ENCODE peak calls at places on chromosome 17, in four cellular contexts. O is tibial artery, Y is OCI-LY7, I is fibroblast of lung. F is an unnamed sample.

GRCh38 chr17:68346448-68346847 is 55.2 kb downstream of the ARSG start:
- DNase-seq in Y (peak; percentile 99), I (no peak), O (peak; percentile 27), F (no peak)

GRCh38 chr17:80892019-80892855 is 99.4 kb upstream of the CHMP6 start:
- DNase-seq in I (peak; percentile 97), O (peak; percentile 80), Y (no peak), F (peak; percentile 35)

GRCh38 chr17:7803981-7804380 is 30.0 kb upstream of the KDM6B start:
- DNase-seq in I (no peak), O (no peak), Y (no peak), F (no peak)

GRCh38 chr17:72122668-72123495 is 2.1 kb downstream of the SOX9 start:
- DNase-seq in Y (no peak), I (peak; percentile 77), O (peak; percentile 35), F (no peak)

GRCh38 chr17:2691069-2691871 is 20.3 kb downstream of the CLUH start:
- DNase-seq in Y (no peak), I (no peak), O (peak; percentile 17), F (peak; percentile 11)

GRCh38 chr17:32508926-32509325 is 22.1 kb downstream of the CDK5R1 start:
- DNase-seq in I (no peak), O (no peak), Y (no peak), F (no peak)

GRCh38 chr17:50129946-50130777 is at the start of gene SAMD14:
- DNase-seq in I (no peak), Y (no peak), O (no peak), F (no peak)

GRCh38 chr17:74591503-74591902 is 580 bp downstream of the CD300LD start:
- DNase-seq in Y (no peak), I (no peak), O (no peak), F (no peak)

GRCh38 chr17:77247048-77247541 is 106.3 kb downstream of the SEC14L1 start:
- DNase-seq in I (peak; percentile 71), O (peak; percentile 67), Y (peak; percentile 91), F (peak; percentile 91)

GRCh38 chr17:21283482-21284318 is 811 bp upstream of the MAP2K3 start:
- DNase-seq in O (peak; percentile 45), I (peak; percentile 58), Y (no peak), F (peak; percentile 70)

GRCh38 chr17:17890773-17891759 is 54.3 kb upstream of the SREBF1 start:
- DNase-seq in I (peak; percentile 80), Y (peak; percentile 43), O (no peak), F (no peak)

GRCh38 chr17:82258555-82258954 is 14.9 kb downstream of the CSNK1D start:
- DNase-seq in O (no peak), I (no peak), Y (no peak), F (no peak)

DNA sequence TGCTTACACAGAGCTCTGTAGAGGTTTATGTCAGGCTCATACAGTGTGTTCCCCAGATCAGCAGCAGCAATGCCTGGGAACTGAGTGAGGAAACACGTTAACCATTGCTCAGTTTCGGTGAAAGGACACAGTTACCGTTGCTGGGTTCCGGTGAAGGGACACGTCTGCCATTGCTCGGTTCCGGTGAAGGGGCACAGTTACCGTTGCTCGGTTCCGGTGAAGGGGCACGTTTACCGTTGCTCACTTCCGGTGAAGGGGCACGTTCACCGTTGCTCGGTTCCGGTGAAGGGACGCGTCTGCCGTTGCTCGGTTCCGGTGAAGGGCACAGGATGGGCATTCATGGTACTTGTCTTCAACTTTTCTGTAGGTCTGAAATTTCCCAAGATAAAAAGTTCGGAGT is 81.7 kb downstream of the MRM3 start:
- DNase-seq in Y (no peak), O (no peak), I (no peak), F (no peak)
- H3K4me3 ChIP-seq in Y (no peak overlapping the region), O (no peak overlapping the region), I (no peak overlapping the region), F (no peak overlapping the region)

DNA sequence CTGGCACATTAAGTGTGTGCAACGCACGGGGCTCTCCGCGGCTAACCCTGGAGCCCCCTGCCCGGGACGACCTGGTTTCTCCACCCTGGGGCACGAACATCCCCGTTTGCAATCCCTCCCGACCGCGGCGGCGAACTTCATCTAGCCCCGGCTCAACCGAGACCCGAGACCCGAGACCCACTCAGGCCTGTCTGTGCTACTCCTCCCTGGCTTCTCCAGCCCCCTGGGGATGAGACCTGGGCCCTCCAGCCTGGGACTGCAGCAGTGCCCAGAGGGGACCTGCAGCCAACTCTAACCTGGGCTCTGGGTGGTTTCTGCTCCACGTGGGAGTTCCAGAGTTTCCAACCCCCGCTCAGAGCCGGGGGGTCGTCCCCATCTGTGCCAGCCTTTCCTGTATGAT is 73.5 kb downstream of the TIMM22 start:
- DNase-seq in Y (no peak), O (no peak), I (no peak), F (no peak)
- H3K36me3 ChIP-seq in Y (peaks cover 72% of the 10 kb centered on the region), O (peaks cover 84% of the 10 kb centered on the region), I (peaks cover 9% of the 10 kb centered on the region), F (no peaks in the 10 kb centered on the region)

GRCh38 chr17:3916825-3917224 is 560 bp upstream of the P2RX1 start:
- DNase-seq in O (no peak), Y (no peak), I (no peak), F (no peak)

GRCh38 chr17:3917391-3917931 is 1.2 kb upstream of the P2RX1 start:
- DNase-seq in Y (no peak), O (no peak), I (peak; percentile 47), F (peak; percentile 87)

GRCh38 chr17:3915642-3916012 is 638 bp downstream of the P2RX1 start:
- DNase-seq in Y (no peak), O (no peak), I (no peak), F (no peak)

GRCh38 chr17:3914319-3914685 is 2.0 kb downstream of the P2RX1 start:
- DNase-seq in I (no peak), O (no peak), Y (peak; percentile 91), F (no peak)

GRCh38 chr17:3916013-3916696 is at the start of gene P2RX1:
- DNase-seq in I (no peak), O (peak; percentile 55), Y (peak; percentile 43), F (no peak)
- H3K4me3 ChIP-seq in I (no peak within 1 kb of the TSS), O (peak within 1 kb of the TSS; percentile 53), Y (no peak within 1 kb of the TSS), F (no peak within 1 kb of the TSS)

DNA sequence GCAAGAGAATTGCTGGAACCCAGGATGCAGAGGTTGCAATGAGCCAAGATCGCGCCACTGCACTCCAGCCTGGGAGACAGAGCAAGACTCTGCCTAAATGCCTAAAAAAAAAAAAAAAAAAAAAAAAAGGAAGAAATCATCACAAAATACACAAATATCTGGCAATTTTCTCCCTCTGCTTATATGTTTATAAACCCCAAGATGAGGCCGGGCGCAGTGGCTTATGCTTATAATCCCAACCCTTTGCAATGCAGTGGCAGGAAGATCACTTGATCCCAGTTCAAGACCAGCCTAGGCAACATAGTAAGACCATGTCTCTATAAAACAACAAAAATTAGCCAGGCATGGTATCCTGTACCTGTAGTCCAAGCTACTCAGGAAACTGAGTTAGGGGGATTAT is 21.5 kb downstream of the MED1 start:
- DNase-seq in Y (no peak), I (no peak), O (no peak), F (no peak)
- H3K36me3 ChIP-seq in Y (peaks cover 91% of the 10 kb centered on the region), I (peaks cover 6% of the 10 kb centered on the region), O (peaks cover 89% of the 10 kb centered on the region), F (no peaks in the 10 kb centered on the region)

GRCh38 chr17:38885728-38886642 is 16.1 kb downstream of the LASP1 start:
- DNase-seq in Y (no peak), I (peak; percentile 59), O (no peak), F (no peak)
- H3K4me3 ChIP-seq in Y (no peak overlapping the region), I (no peak overlapping the region), O (no peak overlapping the region), F (no peak overlapping the region)

F was measured in ovary.